ENCODE peak calls at places on chromosome 7, in five cellular contexts. Q, Y, C, R and W are unnamed samples. For H3K4me1 and H3K36me3, the result is how much of the 10 kb centered on the place peaks cover.

GRCh38 chr7:77935652-77936348 is 137.2 kb downstream of the PHTF2 start:
- DNase-seq in Y (no peak), Q (no peak), C (no peak), R (no peak), W (no peak)

GRCh38 chr7:90766814-90767564 is 170.9 kb downstream of the CDK14 start:
- DNase-seq in Q (no peak), C (peak), Y (no peak), R (no peak), W (peak)

GRCh38 chr7:37359662-37360444 is 88.8 kb downstream of the ELMO1 start:
- DNase-seq in Q (peak), R (no peak), Y (no peak), C (no peak), W (no peak)

GRCh38 chr7:14761506-14762296 is 140.8 kb downstream of the DGKB start:
- DNase-seq in Y (no peak), Q (no peak), R (no peak), C (no peak), W (no peak)

GRCh38 chr7:8255680-8256656 is 6.0 kb downstream of the ICA1 start:
- DNase-seq in Q (no peak), R (no peak), C (no peak), Y (no peak), W (no peak)

GRCh38 chr7:27100601-27101187 is 1.8 kb downstream of the HOXA2 start:
- DNase-seq in C (no peak), Y (no peak), Q (no peak), R (no peak), W (no peak)

GRCh38 chr7:112938895-112939588 is 147.6 kb downstream of the GPR85 start:
- DNase-seq in R (peak), C (peak), Y (peak), Q (no peak), W (peak)

GRCh38 chr7:74311305-74311744 is 22.1 kb downstream of the CLIP2 start:
- DNase-seq in Q (no peak), R (no peak), Y (no peak), C (no peak), W (no peak)

GRCh38 chr7:22338875-22339274 is 18.1 kb downstream of the RAPGEF5 start:
- DNase-seq in Y (no peak), C (no peak), Q (peak), R (no peak), W (no peak)

GRCh38 chr7:47950714-47951113 is 2.4 kb upstream of the PKD1L1 start:
- DNase-seq in Q (no peak), R (no peak), C (no peak), Y (no peak), W (no peak)

GRCh38 chr7:128830231-128831177 is at the start of gene FLNC:
- DNase-seq in Q (no peak), Y (no peak), C (peak), R (no peak), W (peak)

GRCh38 chr7:47444376-47445098 is 137.4 kb downstream of the TNS3 start:
- DNase-seq in C (no peak), Y (no peak), Q (no peak), R (no peak), W (no peak)

GRCh38 chr7:11950281-11950680 is 118.3 kb upstream of the THSD7A start:
- DNase-seq in Q (no peak), R (no peak), Y (peak), C (no peak), W (no peak)

GRCh38 chr7:130908345-130909160 is 174.5 kb upstream of the KLF14 start:
- DNase-seq in R (no peak), Q (no peak), Y (no peak), C (no peak), W (no peak)

GRCh38 chr7:116236020-116236630 is 25.8 kb downstream of the TES start:
- DNase-seq in Q (no peak), R (peak), C (no peak), Y (no peak), W (no peak)

GRCh38 chr7:85023066-85023687 is 163.7 kb downstream of the SEMA3D start:
- DNase-seq in R (no peak), C (no peak), Q (no peak), Y (no peak), W (no peak)

GRCh38 chr7:19982841-19983835 is 209.7 kb upstream of the TMEM196 start:
- DNase-seq in R (no peak), C (no peak), Y (no peak), Q (no peak), W (no peak)

GRCh38 chr7:116950889-116951351 is 2.4 kb upstream of the ST7 start:
- DNase-seq in R (no peak), Y (no peak), Q (no peak), C (no peak), W (no peak)

GRCh38 chr7:20350518-20350951 is 19.8 kb downstream of the ITGB8 start:
- DNase-seq in Y (no peak), Q (no peak), C (no peak), R (no peak), W (no peak)

GRCh38 chr7:155870334-155871180 is 58.3 kb upstream of the SHH start:
- DNase-seq in R (no peak), C (no peak), Q (peak), Y (no peak), W (no peak)

GRCh38 chr7:78769551-78770101 is 683.8 kb downstream of the MAGI2 start:
- DNase-seq in R (no peak), Q (no peak), Y (no peak), C (no peak), W (no peak)

GRCh38 chr7:148702876-148703670 is 4.4 kb downstream of the CUL1 start:
- DNase-seq in Q (no peak), C (no peak), Y (no peak), R (no peak), W (no peak)

GRCh38 chr7:117323877-117324699 is 1.2 kb upstream of the WNT2 start:
- DNase-seq in C (peak), R (no peak), Y (peak), Q (no peak), W (peak)

GRCh38 chr7:28106316-28106957 is 74.2 kb downstream of the JAZF1 start:
- DNase-seq in C (no peak), R (no peak), Q (peak), Y (no peak), W (no peak)

GRCh38 chr7:46478046-46478445 is 557.0 kb upstream of the IGFBP3 start:
- DNase-seq in C (no peak), Y (no peak), R (no peak), Q (no peak), W (no peak)

GRCh38 chr7:27453702-27454405 is 208.8 kb downstream of the HIBADH start:
- DNase-seq in R (no peak), Y (no peak), Q (peak), C (no peak), W (no peak)

GRCh38 chr7:147804032-147804431 is 786.5 kb upstream of the C7orf33 start:
- DNase-seq in R (no peak), Q (no peak), Y (no peak), C (no peak), W (no peak)

GRCh38 chr7:134897936-134898335 is 88.4 kb upstream of the AGBL3 start:
- DNase-seq in Y (no peak), Q (no peak), R (no peak), C (no peak), W (no peak)

GRCh38 chr7:1225462-1226154 is 7.1 kb upstream of the UNCX start:
- DNase-seq in Q (no peak), C (peak), Y (no peak), R (peak), W (no peak)

GRCh38 chr7:146201945-146202344 is 85.3 kb downstream of the CNTNAP2 start:
- DNase-seq in C (no peak), R (no peak), Q (no peak), Y (no peak), W (no peak)

GRCh38 chr7:96200740-96201139 is 121.2 kb downstream of the SLC25A13 start:
- DNase-seq in Q (no peak), C (no peak), R (no peak), Y (no peak), W (no peak)

GRCh38 chr7:98754041-98754479 is 115.8 kb downstream of the TMEM130 start:
- DNase-seq in Q (no peak), Y (no peak), C (no peak), R (no peak), W (no peak)

GRCh38 chr7:103630318-103630717 is 184.3 kb upstream of the SLC26A5 start:
- DNase-seq in Y (no peak), Q (no peak), C (no peak), R (no peak), W (no peak)

GRCh38 chr7:151864081-151864480 is 12.8 kb downstream of the PRKAG2 start:
- DNase-seq in C (peak), Y (no peak), R (no peak), Q (no peak), W (peak)

GRCh38 chr7:156617215-156617614 is 23.4 kb upstream of the RNF32 start:
- DNase-seq in Q (no peak), Y (no peak), R (no peak), C (no peak), W (no peak)

GRCh38 chr7:126589068-126589684 is 663.6 kb downstream of the GRM8 start:
- DNase-seq in Y (no peak), R (no peak), Q (no peak), C (no peak), W (no peak)

GRCh38 chr7:149765399-149766121 is 7.8 kb downstream of the ZNF467 start:
- DNase-seq in Y (no peak), C (no peak), Q (no peak), R (no peak), W (no peak)

GRCh38 chr7:50721160-50721559 is 61.5 kb downstream of the GRB10 start:
- DNase-seq in Y (no peak), C (no peak), R (no peak), Q (no peak), W (no peak)

GRCh38 chr7:131057524-131058065 is 270.1 kb upstream of the MKLN1 start:
- DNase-seq in Y (no peak), C (no peak), Q (no peak), R (no peak), W (no peak)

GRCh38 chr7:66847879-66848810 is 72.9 kb upstream of the TMEM248 start:
- DNase-seq in R (no peak), C (no peak), Q (no peak), Y (no peak), W (no peak)

GRCh38 chr7:16849295-16850148 is 32.3 kb downstream of the AGR3 start:
- DNase-seq in R (no peak), Y (no peak), Q (no peak), C (no peak), W (no peak)
- H3K27ac ChIP-seq in R (no peak), Y (no peak), Q (no peak), C (no peak), W (no peak)

GRCh38 chr7:2754912-2755311 is 66.9 kb downstream of the AMZ1 start:
- DNase-seq in C (no peak), Y (no peak), R (no peak), Q (no peak), W (no peak)
- H3K4me1 ChIP-seq in C (under half), Y (under half), R (under half), Q (under half), W (under half)

DNA sequence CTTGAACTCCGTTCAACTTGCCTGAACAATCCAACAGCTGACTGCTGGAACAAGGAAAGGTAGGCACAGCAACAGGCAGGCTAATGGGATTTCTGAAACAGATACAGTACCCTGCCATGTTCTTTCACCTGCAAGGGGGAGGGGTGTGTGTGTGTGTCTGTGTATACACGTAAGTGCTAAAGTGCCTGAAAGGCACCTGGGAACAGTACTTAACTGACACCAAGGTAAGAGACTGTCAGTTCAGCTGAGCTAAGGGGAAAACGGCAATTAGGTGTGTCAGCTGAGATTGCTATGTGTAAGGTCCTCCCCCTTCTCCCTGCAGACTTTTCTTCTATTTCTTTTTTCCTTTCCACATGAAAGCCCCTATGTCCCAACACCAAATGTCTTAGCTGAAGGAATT is 27.0 kb downstream of the NAMPT start:
- DNase-seq in Q (no peak), R (no peak), Y (no peak), C (no peak), W (no peak)
- H3K36me3 ChIP-seq in Q (half or more), R (under half), Y (half or more), C (half or more), W (under half)

DNA sequence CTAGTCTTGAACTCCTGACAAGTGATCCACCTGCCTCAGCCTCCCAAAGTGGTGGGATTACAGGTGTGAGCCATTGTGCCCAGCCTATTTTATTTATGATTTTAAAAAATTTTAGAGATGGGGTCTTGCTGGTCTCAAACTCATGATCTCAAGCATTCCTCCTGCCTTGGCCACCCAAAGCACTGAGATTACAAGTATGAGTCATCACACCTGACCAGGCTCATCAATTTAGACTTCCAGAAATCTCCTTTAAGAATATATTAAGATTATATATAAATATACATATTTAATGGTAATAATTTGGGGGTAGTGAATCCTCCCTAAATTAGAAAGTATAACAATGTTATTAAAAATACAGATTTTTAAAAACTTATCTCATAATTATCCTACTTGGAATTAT is 29.1 kb downstream of the LAMB1 start:
- DNase-seq in C (no peak), Y (no peak), R (no peak), Q (no peak), W (no peak)
- H3K27ac ChIP-seq in C (no peak), Y (no peak), R (no peak), Q (peak), W (no peak)

GRCh38 chr7:111162692-111163091 is 71.8 kb downstream of the LRRN3 start:
- DNase-seq in C (no peak), Y (no peak), R (no peak), Q (no peak), W (no peak)

GRCh38 chr7:111164442-111164841 is 73.5 kb downstream of the LRRN3 start:
- DNase-seq in R (no peak), C (no peak), Q (no peak), Y (no peak), W (no peak)

DNA sequence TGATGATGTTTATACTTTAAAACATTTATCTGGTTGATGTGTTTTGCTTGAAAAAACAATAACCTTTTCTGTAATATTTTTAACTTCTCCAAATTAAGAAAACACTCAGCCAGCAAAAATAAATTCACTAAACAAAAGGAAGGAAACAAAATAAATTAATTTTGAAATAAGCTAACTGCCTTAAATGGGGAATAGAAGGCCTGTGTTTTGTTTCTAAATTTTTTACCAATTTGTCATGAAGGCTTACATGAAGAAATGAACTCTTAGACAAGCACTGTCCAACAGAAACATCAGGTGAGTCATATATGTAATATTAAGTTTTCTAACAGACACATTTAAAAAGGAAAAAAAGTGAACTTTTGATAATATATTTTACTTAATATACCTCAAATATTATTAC is 68.5 kb downstream of the LRRN3 start:
- DNase-seq in R (no peak), Y (no peak), Q (no peak), C (no peak), W (no peak)
- H3K4me1 ChIP-seq in R (under half), Y (under half), Q (under half), C (under half), W (under half)

GRCh38 chr7:158945514-158945913 is 89.2 kb downstream of the DYNC2I1 start:
- DNase-seq in C (no peak), Q (no peak), R (no peak), Y (no peak), W (no peak)

GRCh38 chr7:158946771-158947170 is 90.4 kb downstream of the DYNC2I1 start:
- DNase-seq in C (no peak), Q (no peak), Y (no peak), R (no peak), W (no peak)

GRCh38 chr7:158944950-158945349 is 88.6 kb downstream of the DYNC2I1 start:
- DNase-seq in R (no peak), C (no peak), Q (no peak), Y (no peak), W (no peak)

GRCh38 chr7:158947627-158948026 is 91.3 kb downstream of the DYNC2I1 start:
- DNase-seq in C (no peak), Y (no peak), Q (no peak), R (no peak), W (no peak)

GRCh38 chr7:158946329-158946728 is 90.0 kb downstream of the DYNC2I1 start:
- DNase-seq in Q (no peak), C (no peak), Y (no peak), R (no peak), W (no peak)
- H3K36me3 ChIP-seq in Q (half or more), C (under half), Y (half or more), R (under half), W (under half)